ENCODE peak calls at places on chromosome 21, in seven cellular contexts. Z, A, W, Y, H, C and P are unnamed samples.

GRCh38 chr21:42857216-42857615 is 22.1 kb downstream of the WDR4 start:
- DNase-seq in W (no peak), Z (no peak), A (no peak), C (no peak), Y (no peak), H (no peak), P (no peak)

GRCh38 chr21:35197191-35197590 is 148.1 kb upstream of the RUNX1 start:
- DNase-seq in C (no peak), A (no peak), Z (no peak), Y (no peak), W (no peak), H (no peak), P (no peak)

GRCh38 chr21:46323227-46323709 is 402 bp downstream of the C21orf58 start:
- DNase-seq in W (no peak), A (no peak), C (no peak), Y (no peak), H (no peak), Z (no peak), P (peak)

GRCh38 chr21:45322960-45323461 is 35.3 kb upstream of the POFUT2 start:
- DNase-seq in Y (no peak), A (peak), C (no peak), H (no peak), Z (no peak), W (peak), P (no peak)

GRCh38 chr21:36859744-36860501 is 106.5 kb downstream of the HLCS start:
- DNase-seq in Z (peak), C (no peak), H (no peak), W (peak), Y (peak), A (peak), P (peak)

GRCh38 chr21:33384851-33385331 is 18.3 kb upstream of the IFNGR2 start:
- DNase-seq in W (no peak), H (no peak), A (no peak), Y (no peak), C (peak), Z (no peak), P (no peak)

GRCh38 chr21:34926784-34927548 is 122.1 kb downstream of the RUNX1 start:
- DNase-seq in C (no peak), W (no peak), Z (no peak), H (no peak), Y (no peak), A (no peak), P (peak)

GRCh38 chr21:33031562-33031961 is 5.8 kb downstream of the OLIG2 start:
- DNase-seq in H (no peak), C (no peak), W (no peak), Y (no peak), A (no peak), Z (no peak), P (no peak)

GRCh38 chr21:26554365-26554764 is 18.7 kb downstream of the CYYR1 start:
- DNase-seq in W (no peak), Z (no peak), C (no peak), Y (no peak), A (no peak), H (no peak), P (no peak)

GRCh38 chr21:36927718-36928117 is 38.8 kb downstream of the HLCS start:
- DNase-seq in C (peak), A (peak), H (peak), Y (peak), W (peak), Z (peak), P (peak)

GRCh38 chr21:25573409-25574206 is 33.7 kb downstream of the MRPL39 start:
- DNase-seq in A (no peak), Z (no peak), H (no peak), W (no peak), Y (no peak), C (peak), P (peak)

GRCh38 chr21:46469275-46469674 is 10.6 kb downstream of the DIP2A start:
- DNase-seq in C (no peak), H (no peak), W (no peak), Z (peak), A (no peak), Y (no peak), P (no peak)

GRCh38 chr21:41751621-41752020 is 15.2 kb downstream of the RIPK4 start:
- DNase-seq in A (no peak), W (no peak), C (no peak), H (peak), Z (no peak), Y (no peak), P (no peak)

GRCh38 chr21:19353271-19353670 is 949.7 kb upstream of the TMPRSS15 start:
- DNase-seq in Y (no peak), W (no peak), A (no peak), Z (no peak), C (no peak), H (no peak), P (no peak)

GRCh38 chr21:23853796-23854379 is 1753.4 kb downstream of the MRPL39 start:
- DNase-seq in Y (no peak), W (no peak), H (no peak), A (no peak), C (no peak), Z (no peak), P (no peak)

GRCh38 chr21:36479415-36480402 is at the start of gene CLDN14:
- DNase-seq in A (peak), H (no peak), W (no peak), Z (no peak), Y (no peak), C (no peak), P (no peak)

GRCh38 chr21:36323032-36323431 is 3.0 kb downstream of the MORC3 start:
- DNase-seq in H (no peak), Z (no peak), A (no peak), W (no peak), Y (peak), C (no peak), P (peak)

GRCh38 chr21:18147678-18148077 is 97.0 kb upstream of the CHODL start:
- DNase-seq in Z (no peak), H (no peak), W (no peak), A (no peak), Y (no peak), C (peak), P (no peak)

GRCh38 chr21:42650033-42650370 is 3.4 kb upstream of the PDE9A start:
- DNase-seq in Z (no peak), Y (no peak), W (no peak), A (peak), C (no peak), H (no peak), P (no peak)

GRCh38 chr21:29300547-29301138 is 1.9 kb downstream of the BACH1 start:
- DNase-seq in W (no peak), A (no peak), Y (no peak), Z (no peak), H (no peak), C (no peak), P (no peak)

GRCh38 chr21:29303301-29303700 is 4.6 kb downstream of the BACH1 start:
- DNase-seq in C (no peak), H (no peak), Y (no peak), W (no peak), A (no peak), Z (no peak), P (no peak)

GRCh38 chr21:29304577-29304976 is 5.9 kb downstream of the BACH1 start:
- DNase-seq in Z (no peak), C (no peak), A (no peak), H (no peak), W (no peak), Y (no peak), P (no peak)

GRCh38 chr21:29301703-29302102 is 3.0 kb downstream of the BACH1 start:
- DNase-seq in Y (no peak), C (no peak), Z (no peak), H (no peak), A (no peak), W (no peak), P (no peak)

GRCh38 chr21:29302340-29302991 is 3.7 kb downstream of the BACH1 start:
- DNase-seq in H (no peak), W (no peak), Y (no peak), C (no peak), A (no peak), Z (no peak), P (peak)
- H3K4me3 ChIP-seq in H (no peak), W (no peak), Y (no peak), C (no peak), A (peak), Z (no peak), P (peak)

DNA sequence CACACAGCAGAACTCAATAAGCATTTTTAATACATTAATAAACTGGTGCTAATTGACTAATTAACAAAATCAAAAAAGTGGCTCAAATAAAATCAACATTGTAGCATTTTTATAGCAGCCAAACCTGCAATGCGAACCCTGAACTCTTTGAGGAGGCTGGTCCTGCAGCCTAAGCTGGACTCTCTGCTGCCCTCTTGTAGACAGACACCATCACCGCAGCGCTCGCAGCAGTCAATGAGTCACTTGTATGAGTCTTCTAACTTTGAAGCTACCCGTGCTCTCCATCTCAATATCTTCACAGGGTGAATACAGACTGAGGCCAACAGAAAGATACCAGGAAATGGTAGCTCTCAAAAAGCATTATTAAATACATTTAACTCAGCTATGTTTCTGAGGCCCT is 9.7 kb upstream of the KRTAP7-1 start:
- DNase-seq in W (peak), A (no peak), H (no peak), Y (no peak), C (no peak), Z (no peak), P (peak)
- TF ChIP-seq CTCF in W (peak), A (no peak), H (no peak), Y (no peak), C (peak), Z (no peak), P (no peak)

GRCh38 chr21:40404319-40404906 is 442.5 kb downstream of the DSCAM start:
- DNase-seq in Y (peak), C (no peak), Z (no peak), H (no peak), W (no peak), A (no peak), P (no peak)
- H3K4me3 ChIP-seq in Y (no peak), C (no peak), Z (no peak), H (no peak), W (no peak), A (no peak), P (no peak)

DNA sequence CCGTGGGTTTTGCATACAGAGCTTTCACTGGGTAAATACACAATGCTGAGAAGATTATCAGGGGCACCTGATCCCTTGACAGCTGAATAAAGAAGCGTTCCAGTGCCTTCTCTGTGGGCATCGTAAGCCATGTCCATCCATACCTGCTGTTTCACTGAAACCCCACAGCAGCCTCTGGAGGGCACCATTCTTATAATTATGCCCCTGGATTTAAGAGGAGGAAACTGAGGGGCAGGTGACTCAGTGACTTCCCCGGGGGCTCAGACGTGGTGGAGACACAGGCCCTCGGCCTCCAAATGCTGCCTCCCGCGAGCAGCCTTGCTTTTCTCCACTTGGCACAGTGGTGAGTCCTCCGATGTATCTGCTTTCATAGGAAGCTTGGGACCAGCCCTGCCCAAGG is 56.7 kb downstream of the B3GALT5 start:
- DNase-seq in W (no peak), C (no peak), A (no peak), Y (no peak), Z (peak), H (no peak), P (no peak)
- TF ChIP-seq CTCF in W (no peak), C (no peak), A (no peak), Y (no peak), Z (no peak), H (no peak), P (no peak)

GRCh38 chr21:38538353-38538752 is 40.1 kb upstream of the ERG start:
- DNase-seq in W (no peak), A (no peak), C (no peak), Z (no peak), Y (no peak), H (no peak), P (no peak)

GRCh38 chr21:38531142-38531541 is 32.9 kb upstream of the ERG start:
- DNase-seq in A (no peak), W (no peak), C (no peak), Z (no peak), H (no peak), Y (no peak), P (no peak)

GRCh38 chr21:38531610-38532009 is 33.3 kb upstream of the ERG start:
- DNase-seq in A (no peak), C (no peak), H (no peak), Y (peak), Z (no peak), W (no peak), P (peak)

GRCh38 chr21:38534591-38534990 is 36.3 kb upstream of the ERG start:
- DNase-seq in H (no peak), A (no peak), Y (no peak), W (no peak), C (no peak), Z (no peak), P (no peak)

DNA sequence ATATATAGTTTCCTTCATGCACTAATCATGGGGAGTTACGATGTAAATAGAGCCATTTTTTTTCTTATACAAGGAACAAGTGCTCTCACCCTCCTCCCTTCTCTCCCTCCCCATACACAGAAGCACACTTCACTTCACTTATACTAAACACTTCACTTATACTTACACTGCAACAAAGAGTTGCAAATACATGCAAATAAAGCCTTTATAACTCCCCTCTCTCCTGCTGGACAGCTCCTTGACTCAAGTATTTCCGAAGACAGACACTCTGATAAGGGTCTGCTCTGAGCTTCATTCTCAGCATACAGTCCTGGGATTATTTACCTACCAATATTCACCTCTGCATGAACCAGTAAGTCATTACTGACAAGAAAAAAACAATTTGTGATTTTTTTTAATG is 35.6 kb upstream of the ERG start:
- DNase-seq in Y (no peak), Z (no peak), H (no peak), A (no peak), W (no peak), C (no peak), P (no peak)
- H3K4me3 ChIP-seq in Y (no peak), Z (no peak), H (no peak), A (no peak), W (no peak), C (no peak), P (no peak)

GRCh38 chr21:44012474-44013379 is 618 bp downstream of the TRAPPC10 start:
- DNase-seq in H (no peak), A (peak), W (peak), Z (peak), C (no peak), Y (peak), P (peak)
- TF ChIP-seq CTCF in H (no peak), A (no peak), W (no peak), Z (no peak), C (no peak), Y (peak), P (no peak)

DNA sequence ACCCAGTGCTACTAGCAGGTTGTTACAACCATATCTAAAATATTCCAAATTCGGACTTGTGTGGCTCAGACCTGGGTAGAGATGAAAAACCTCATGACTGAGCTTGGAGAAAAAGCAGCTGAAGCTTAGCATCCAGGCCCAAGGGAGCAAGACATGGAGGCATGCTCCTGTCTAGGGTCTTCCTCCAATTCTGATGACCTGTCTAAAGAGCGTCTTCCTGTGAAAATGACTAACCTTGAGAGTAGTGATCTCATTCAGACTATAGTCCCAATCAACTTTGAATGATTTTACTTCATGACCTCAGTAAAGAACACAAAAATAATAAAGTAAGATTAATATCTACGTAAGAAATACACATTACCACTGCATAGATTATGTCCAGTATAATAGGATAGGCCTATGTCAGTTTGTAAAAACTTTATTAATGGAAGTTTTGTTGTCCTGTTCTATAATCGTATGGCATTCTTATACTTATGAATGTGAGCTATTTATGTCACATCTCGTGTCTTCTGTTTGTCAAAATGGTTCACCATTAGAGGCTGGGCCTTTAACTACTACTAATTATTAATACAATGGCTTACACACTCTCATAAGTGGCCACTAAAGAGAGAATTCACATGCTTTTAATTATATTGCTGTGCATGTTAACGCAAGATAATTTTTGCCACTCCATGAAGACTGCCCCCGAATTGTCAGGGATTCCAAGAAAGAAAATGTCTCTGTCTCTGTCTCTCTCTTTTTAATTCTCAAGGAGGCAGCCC is 201.3 kb downstream of the NCAM2 start:
- DNase-seq in Z (no peak), Y (no peak), H (no peak), A (no peak), W (no peak), C (no peak), P (no peak)
- H3K4me3 ChIP-seq in Z (no peak), Y (no peak), H (no peak), A (no peak), W (no peak), C (no peak), P (no peak)

DNA sequence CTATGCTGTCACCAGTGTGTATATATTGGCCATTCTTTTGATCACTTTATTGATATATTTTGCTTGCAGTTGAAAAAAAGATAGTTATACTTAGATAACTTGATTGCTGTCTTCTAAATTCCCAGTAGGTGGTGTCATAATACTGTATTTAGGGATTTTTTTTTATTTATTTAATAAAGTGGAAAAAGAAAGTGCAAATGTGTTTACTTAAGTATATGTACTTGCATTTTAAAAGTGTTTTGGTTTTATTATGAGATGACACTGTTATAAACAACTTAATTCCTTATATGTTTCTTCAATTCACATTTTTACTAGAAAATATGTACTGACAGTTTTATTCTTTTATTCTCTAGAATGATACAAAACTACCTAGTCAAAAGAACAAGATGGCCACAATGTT is 164.8 kb downstream of the USP25 start:
- DNase-seq in H (no peak), C (no peak), Y (no peak), W (no peak), A (no peak), Z (no peak), P (peak)
- TF ChIP-seq CTCF in H (no peak), C (peak), Y (peak), W (no peak), A (peak), Z (no peak), P (peak)

GRCh38 chr21:30668776-30669175 is 26.1 kb downstream of the KRTAP20-3 start:
- DNase-seq in Z (no peak), W (no peak), H (no peak), A (no peak), C (no peak), Y (no peak), P (no peak)
- H3K4me3 ChIP-seq in Z (no peak), W (no peak), H (no peak), A (no peak), C (no peak), Y (no peak), P (no peak)